ENCODE peak calls at places on chromosomes 16 and 17, in five cellular contexts. One of them, this sample, is unnamed.

GRCh38 chr17:75778861-75779249 is 5.8 kb upstream of the UNK start:
- DNase-seq in NCI-H510A treated with DMSO at 0.1 percent for 48 hours: peak; percentile 40
- DNase-seq in NCI-H524: peak; percentile 79
- DNase-seq in activated CD4-positive, alpha-beta T cell treated with anti-CD3 and anti-CD28 coated beads for 36 hours: peak; percentile 88
- DNase-seq in amniotic stem cell: no peak
- DNase-seq in this sample: peak; percentile 32

GRCh38 chr16:81455720-81456494 is 11.3 kb downstream of the CMIP start:
- DNase-seq in activated CD4-positive, alpha-beta T cell treated with anti-CD3 and anti-CD28 coated beads for 36 hours: no peak
- DNase-seq in amniotic stem cell: no peak
- DNase-seq in NCI-H524: no peak
- DNase-seq in NCI-H510A treated with DMSO at 0.1 percent for 48 hours: no peak
- DNase-seq in this sample: no peak

GRCh38 chr17:80036715-80037477 is 454 bp downstream of the CCDC40 start:
- DNase-seq in amniotic stem cell: peak; percentile 17
- DNase-seq in NCI-H510A treated with DMSO at 0.1 percent for 48 hours: peak; percentile 45
- DNase-seq in activated CD4-positive, alpha-beta T cell treated with anti-CD3 and anti-CD28 coated beads for 36 hours: peak; percentile 50
- DNase-seq in NCI-H524: peak; percentile 89
- DNase-seq in this sample: peak; percentile 90

GRCh38 chr17:78573955-78574354 is 3.2 kb downstream of the DNAH17 start:
- DNase-seq in NCI-H524: peak; percentile 88
- DNase-seq in NCI-H510A treated with DMSO at 0.1 percent for 48 hours: peak; percentile 40
- DNase-seq in activated CD4-positive, alpha-beta T cell treated with anti-CD3 and anti-CD28 coated beads for 36 hours: no peak
- DNase-seq in amniotic stem cell: no peak
- DNase-seq in this sample: peak; percentile 65

GRCh38 chr16:4646773-4647660 is 22.4 kb downstream of the MGRN1 start:
- DNase-seq in NCI-H510A treated with DMSO at 0.1 percent for 48 hours: no peak
- DNase-seq in NCI-H524: no peak
- DNase-seq in activated CD4-positive, alpha-beta T cell treated with anti-CD3 and anti-CD28 coated beads for 36 hours: peak; percentile 41
- DNase-seq in amniotic stem cell: no peak
- DNase-seq in this sample: no peak

GRCh38 chr17:81324177-81324905 is 29.2 kb upstream of the SLC38A10 start:
- DNase-seq in NCI-H524: no peak
- DNase-seq in NCI-H510A treated with DMSO at 0.1 percent for 48 hours: no peak
- DNase-seq in activated CD4-positive, alpha-beta T cell treated with anti-CD3 and anti-CD28 coated beads for 36 hours: no peak
- DNase-seq in amniotic stem cell: no peak
- DNase-seq in this sample: no peak

GRCh38 chr16:55010492-55011260 is 80.0 kb downstream of the IRX5 start:
- DNase-seq in NCI-H524: no peak
- DNase-seq in NCI-H510A treated with DMSO at 0.1 percent for 48 hours: no peak
- DNase-seq in amniotic stem cell: no peak
- DNase-seq in activated CD4-positive, alpha-beta T cell treated with anti-CD3 and anti-CD28 coated beads for 36 hours: no peak
- DNase-seq in this sample: no peak

GRCh38 chr16:17408296-17408695 is 62.5 kb downstream of the XYLT1 start:
- DNase-seq in NCI-H510A treated with DMSO at 0.1 percent for 48 hours: no peak
- DNase-seq in activated CD4-positive, alpha-beta T cell treated with anti-CD3 and anti-CD28 coated beads for 36 hours: no peak
- DNase-seq in amniotic stem cell: no peak
- DNase-seq in NCI-H524: no peak
- DNase-seq in this sample: no peak

GRCh38 chr16:47061204-47061603 is 82.5 kb downstream of the NETO2 start:
- DNase-seq in NCI-H524: no peak
- DNase-seq in activated CD4-positive, alpha-beta T cell treated with anti-CD3 and anti-CD28 coated beads for 36 hours: no peak
- DNase-seq in amniotic stem cell: no peak
- DNase-seq in NCI-H510A treated with DMSO at 0.1 percent for 48 hours: no peak
- DNase-seq in this sample: no peak

GRCh38 chr17:81303385-81303784 is 8.3 kb upstream of the SLC38A10 start:
- DNase-seq in NCI-H524: no peak
- DNase-seq in activated CD4-positive, alpha-beta T cell treated with anti-CD3 and anti-CD28 coated beads for 36 hours: no peak
- DNase-seq in amniotic stem cell: no peak
- DNase-seq in NCI-H510A treated with DMSO at 0.1 percent for 48 hours: no peak
- DNase-seq in this sample: no peak

GRCh38 chr17:46795379-46795952 is 23.0 kb downstream of the WNT3 start:
- DNase-seq in amniotic stem cell: no peak
- DNase-seq in activated CD4-positive, alpha-beta T cell treated with anti-CD3 and anti-CD28 coated beads for 36 hours: no peak
- DNase-seq in NCI-H524: no peak
- DNase-seq in NCI-H510A treated with DMSO at 0.1 percent for 48 hours: no peak
- DNase-seq in this sample: no peak

GRCh38 chr16:85457366-85457765 is 155.8 kb upstream of the GSE1 start:
- DNase-seq in amniotic stem cell: no peak
- DNase-seq in activated CD4-positive, alpha-beta T cell treated with anti-CD3 and anti-CD28 coated beads for 36 hours: no peak
- DNase-seq in NCI-H524: no peak
- DNase-seq in NCI-H510A treated with DMSO at 0.1 percent for 48 hours: no peak
- DNase-seq in this sample: no peak

GRCh38 chr17:78780852-78781338 is 1.2 kb downstream of the CYTH1 start:
- DNase-seq in NCI-H510A treated with DMSO at 0.1 percent for 48 hours: no peak
- DNase-seq in NCI-H524: no peak
- DNase-seq in amniotic stem cell: no peak
- DNase-seq in activated CD4-positive, alpha-beta T cell treated with anti-CD3 and anti-CD28 coated beads for 36 hours: peak; percentile 61
- DNase-seq in this sample: no peak

This sample was measured in NCI-H1092 treated with DMSO at 0.1 percent for 48 hours.